ENCODE peak calls at places on chromosome 13, in four cellular contexts. One of them, this sample, is unnamed.

GRCh38 chr13:44843403-44843802 is 145.9 kb downstream of the NUFIP1 start:
- DNase-seq in tibial artery: no peak
- DNase-seq in activated T-cell treated with anti-CD3 and anti-CD28 coated beads for 1 hour: no peak
- DNase-seq in T-helper 2 cell: no peak
- DNase-seq in this sample: no peak

GRCh38 chr13:109755551-109755950 is 30.8 kb downstream of the IRS2 start:
- DNase-seq in tibial artery: no peak
- DNase-seq in activated T-cell treated with anti-CD3 and anti-CD28 coated beads for 1 hour: no peak
- DNase-seq in T-helper 2 cell: no peak
- DNase-seq in this sample: no peak

GRCh38 chr13:24716011-24716410 is 35.8 kb downstream of the ATP12A start:
- DNase-seq in tibial artery: no peak
- DNase-seq in activated T-cell treated with anti-CD3 and anti-CD28 coated beads for 1 hour: no peak
- DNase-seq in T-helper 2 cell: no peak
- DNase-seq in this sample: no peak

GRCh38 chr13:28485551-28485950 is 9.4 kb downstream of the FLT1 start:
- DNase-seq in tibial artery: no peak
- DNase-seq in activated T-cell treated with anti-CD3 and anti-CD28 coated beads for 1 hour: no peak
- DNase-seq in T-helper 2 cell: no peak
- DNase-seq in this sample: no peak

GRCh38 chr13:73657821-73658540 is 476.2 kb downstream of the KLF12 start:
- DNase-seq in tibial artery: peak; percentile 72
- DNase-seq in activated T-cell treated with anti-CD3 and anti-CD28 coated beads for 1 hour: no peak
- DNase-seq in T-helper 2 cell: no peak
- DNase-seq in this sample: peak; percentile 6

GRCh38 chr13:33671560-33671959 is 146.4 kb upstream of the RFC3 start:
- DNase-seq in tibial artery: no peak
- DNase-seq in activated T-cell treated with anti-CD3 and anti-CD28 coated beads for 1 hour: no peak
- DNase-seq in T-helper 2 cell: no peak
- DNase-seq in this sample: no peak

GRCh38 chr13:37751025-37751424 is 118.5 kb downstream of the TRPC4 start:
- DNase-seq in tibial artery: no peak
- DNase-seq in activated T-cell treated with anti-CD3 and anti-CD28 coated beads for 1 hour: no peak
- DNase-seq in T-helper 2 cell: no peak
- DNase-seq in this sample: no peak

GRCh38 chr13:20125129-20125782 is 35.6 kb downstream of the GJA3 start:
- DNase-seq in tibial artery: no peak
- DNase-seq in activated T-cell treated with anti-CD3 and anti-CD28 coated beads for 1 hour: no peak
- DNase-seq in T-helper 2 cell: no peak
- DNase-seq in this sample: no peak

This sample was measured in thyroid gland.